ENCODE peak calls at places on chromosomes 7 and 10, in four cellular contexts. X, V, C and D are unnamed samples.

GRCh38 chr10:132183046-132183445 is 3.7 kb upstream of the DPYSL4 start:
- DNase-seq in X (no peak), V (no peak), C (no peak), D (no peak)

GRCh38 chr7:45573636-45574470 is at the start of gene ADCY1:
- DNase-seq in X (no peak), V (no peak), C (no peak), D (no peak)

GRCh38 chr10:116836902-116837513 is 12.3 kb upstream of the ENO4 start:
- DNase-seq in X (no peak), V (no peak), C (no peak), D (peak; percentile 48)

GRCh38 chr10:6204063-6204340 is 1.3 kb downstream of the PFKFB3 start:
- DNase-seq in X (no peak), V (peak; percentile 53), C (no peak), D (no peak)

GRCh38 chr7:127803626-127804025 is 151.6 kb downstream of the SND1 start:
- DNase-seq in X (peak; percentile 16), V (no peak), C (no peak), D (no peak)

GRCh38 chr7:79709574-79710409 is 256.3 kb upstream of the MAGI2 start:
- DNase-seq in X (no peak), V (no peak), C (no peak), D (peak; percentile 83)

GRCh38 chr7:96143495-96144259 is 178.2 kb downstream of the SLC25A13 start:
- DNase-seq in X (no peak), V (no peak), C (no peak), D (no peak)

GRCh38 chr7:142438235-142438922 is 180.5 kb upstream of the PRSS58 start:
- DNase-seq in X (peak; percentile 37), V (no peak), C (no peak), D (peak; percentile 79)

GRCh38 chr10:129675027-129675769 is 208.2 kb downstream of the MGMT start:
- DNase-seq in X (no peak), V (no peak), C (no peak), D (no peak)

GRCh38 chr7:2654059-2654458 is 22.3 kb downstream of the TTYH3 start:
- DNase-seq in X (no peak), V (no peak), C (no peak), D (no peak)

GRCh38 chr10:105691811-105692210 is 1050.7 kb downstream of the SORCS3 start:
- DNase-seq in X (no peak), V (no peak), C (no peak), D (peak; percentile 0)
- TF ChIP-seq CTCF in X (no peak), V (no peak), C (no peak), D (no peak)

GRCh38 chr7:134907000-134907399 is 79.3 kb upstream of the AGBL3 start:
- DNase-seq in X (no peak), V (no peak), C (no peak), D (no peak)

GRCh38 chr7:134908289-134908688 is 78.0 kb upstream of the AGBL3 start:
- DNase-seq in X (peak; percentile 62), V (no peak), C (no peak), D (peak; percentile 65)

GRCh38 chr7:134907639-134908038 is 78.7 kb upstream of the AGBL3 start:
- DNase-seq in X (peak; percentile 75), V (no peak), C (no peak), D (peak; percentile 59)

GRCh38 chr7:134910214-134910890 is 76.0 kb upstream of the AGBL3 start:
- DNase-seq in X (no peak), V (no peak), C (no peak), D (no peak)

GRCh38 chr7:134910968-134911367 is 75.3 kb upstream of the AGBL3 start:
- DNase-seq in X (no peak), V (no peak), C (no peak), D (no peak)
- H3K4me3 ChIP-seq in X (no peak overlapping the region), V (no peak overlapping the region), C (no peak overlapping the region), D (no peak overlapping the region)

GRCh38 chr7:76356823-76357222 is 2.0 kb downstream of the YWHAG start:
- DNase-seq in X (no peak), V (no peak), C (no peak), D (peak; percentile 41)
- TF ChIP-seq CTCF in X (no peak), V (no peak), C (no peak), D (peak; percentile 12)

GRCh38 chr7:22219036-22219435 is 137.9 kb downstream of the RAPGEF5 start:
- DNase-seq in X (no peak), V (no peak), C (no peak), D (peak; percentile 26)
- H3K4me3 ChIP-seq in X (no peak overlapping the region), V (no peak overlapping the region), C (peak overlapping the region; percentile 24), D (peak overlapping the region; percentile 24)

DNA sequence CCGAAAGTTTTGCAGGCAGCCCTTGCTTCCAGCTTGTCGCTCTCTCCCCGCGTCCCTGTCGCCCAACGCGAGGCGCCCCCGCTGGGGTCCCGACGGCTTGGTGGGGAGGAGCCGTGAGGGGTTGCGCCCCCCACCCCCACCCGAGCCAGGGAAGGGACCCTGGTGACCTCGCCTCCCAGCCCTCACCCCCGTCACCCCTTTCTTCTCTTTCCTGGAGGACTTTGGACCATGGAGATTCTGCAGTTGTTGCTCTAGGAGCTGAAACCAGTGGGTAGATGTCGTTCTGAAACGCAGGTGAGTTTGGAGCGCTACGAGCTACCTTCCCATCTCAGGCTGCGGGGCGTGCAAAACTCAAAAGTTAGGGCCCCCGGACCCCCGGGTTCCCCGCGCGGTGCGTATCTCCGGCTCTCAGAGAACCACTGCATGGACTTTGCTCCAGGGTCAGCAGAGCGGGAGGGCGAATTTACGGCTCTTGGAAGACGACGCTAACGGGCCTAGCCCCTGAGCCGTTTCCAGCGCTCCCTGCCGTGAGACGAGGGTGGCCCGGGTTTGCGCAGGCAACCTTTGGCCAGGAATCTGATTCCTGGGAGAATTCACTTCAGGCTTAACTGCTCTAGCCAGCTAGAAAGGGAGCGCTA is 684 bp upstream of the ATXN7L1 start:
- DNase-seq in X (peak; percentile 40), V (peak; percentile 25), C (peak; percentile 74), D (peak; percentile 37)
- TF ChIP-seq CTCF in X (no peak), V (no peak), C (no peak), D (peak; percentile 21)

GRCh38 chr10:17663450-17663849 is 19.5 kb downstream of the STAM start:
- DNase-seq in X (no peak), V (no peak), C (no peak), D (no peak)

GRCh38 chr10:17662193-17663138 is 18.5 kb downstream of the STAM start:
- DNase-seq in X (no peak), V (no peak), C (no peak), D (no peak)

GRCh38 chr10:17669185-17669872 is 25.4 kb downstream of the STAM start:
- DNase-seq in X (peak; percentile 38), V (peak; percentile 48), C (no peak), D (no peak)

GRCh38 chr10:17668435-17669184 is 24.7 kb downstream of the STAM start:
- DNase-seq in X (no peak), V (no peak), C (no peak), D (no peak)

GRCh38 chr10:17665742-17666141 is 21.8 kb downstream of the STAM start:
- DNase-seq in X (peak; percentile 93), V (no peak), C (no peak), D (peak; percentile 98)
- H3K4me3 ChIP-seq in X (peak overlapping the region; percentile 40), V (no peak overlapping the region), C (no peak overlapping the region), D (no peak overlapping the region)

GRCh38 chr7:41536116-41536515 is 166.8 kb downstream of the INHBA start:
- DNase-seq in X (no peak), V (no peak), C (no peak), D (no peak)
- TF ChIP-seq CTCF in X (no peak), V (no peak), C (no peak), D (no peak)